ENCODE peak calls at places on chromosomes 16 and 17, in nine cellular contexts. One of them, this sample, is unnamed.

GRCh38 chr17:72622661-72623433 is 469.6 kb downstream of the SLC39A11 start:
- DNase-seq in dermis microvascular lymphatic vessel endothelial cell: no peak
- DNase-seq in HFFc6: no peak
- DNase-seq in foreskin fibroblast: no peak
- DNase-seq in cardiac fibroblast: no peak
- DNase-seq in tibial nerve: no peak
- DNase-seq in NCI-H1930: no peak
- DNase-seq in lower lobe of right lung: no peak
- DNase-seq in HTR-8/SVneo: no peak
- DNase-seq in this sample: no peak

GRCh38 chr17:64658931-64659330 is 3.2 kb downstream of the SMURF2 start:
- DNase-seq in HFFc6: peak; percentile 69
- DNase-seq in NCI-H1930: no peak
- DNase-seq in tibial nerve: no peak
- DNase-seq in dermis microvascular lymphatic vessel endothelial cell: no peak
- DNase-seq in foreskin fibroblast: peak; percentile 72
- DNase-seq in cardiac fibroblast: peak; percentile 64
- DNase-seq in lower lobe of right lung: no peak
- DNase-seq in HTR-8/SVneo: no peak
- DNase-seq in this sample: peak; percentile 79

GRCh38 chr17:4635823-4636375 is 5.6 kb downstream of the ALOX15 start:
- DNase-seq in foreskin fibroblast: no peak
- DNase-seq in dermis microvascular lymphatic vessel endothelial cell: no peak
- DNase-seq in lower lobe of right lung: no peak
- DNase-seq in cardiac fibroblast: no peak
- DNase-seq in tibial nerve: no peak
- DNase-seq in HTR-8/SVneo: no peak
- DNase-seq in HFFc6: no peak
- DNase-seq in NCI-H1930: no peak
- DNase-seq in this sample: no peak

GRCh38 chr17:33520404-33521032 is 227.4 kb upstream of the ASIC2 start:
- DNase-seq in tibial nerve: peak; percentile 23
- DNase-seq in HFFc6: no peak
- DNase-seq in dermis microvascular lymphatic vessel endothelial cell: no peak
- DNase-seq in NCI-H1930: no peak
- DNase-seq in lower lobe of right lung: peak; percentile 51
- DNase-seq in foreskin fibroblast: no peak
- DNase-seq in cardiac fibroblast: peak; percentile 15
- DNase-seq in HTR-8/SVneo: peak; percentile 31
- DNase-seq in this sample: peak; percentile 6

GRCh38 chr16:89615596-89616090 is 2.2 kb downstream of the DPEP1 start:
- DNase-seq in HFFc6: no peak
- DNase-seq in dermis microvascular lymphatic vessel endothelial cell: no peak
- DNase-seq in cardiac fibroblast: peak; percentile 26
- DNase-seq in HTR-8/SVneo: no peak
- DNase-seq in foreskin fibroblast: peak; percentile 41
- DNase-seq in lower lobe of right lung: no peak
- DNase-seq in tibial nerve: no peak
- DNase-seq in NCI-H1930: no peak
- DNase-seq in this sample: no peak

GRCh38 chr16:2587891-2588565 is 50.2 kb downstream of the PDPK1 start:
- DNase-seq in foreskin fibroblast: no peak
- DNase-seq in cardiac fibroblast: no peak
- DNase-seq in HFFc6: no peak
- DNase-seq in NCI-H1930: no peak
- DNase-seq in HTR-8/SVneo: no peak
- DNase-seq in dermis microvascular lymphatic vessel endothelial cell: no peak
- DNase-seq in lower lobe of right lung: peak; percentile 25
- DNase-seq in tibial nerve: no peak
- DNase-seq in this sample: no peak

GRCh38 chr17:43759836-43760235 is 1.2 kb upstream of the SOST start:
- DNase-seq in NCI-H1930: no peak
- DNase-seq in HTR-8/SVneo: no peak
- DNase-seq in tibial nerve: no peak
- DNase-seq in lower lobe of right lung: no peak
- DNase-seq in HFFc6: no peak
- DNase-seq in foreskin fibroblast: no peak
- DNase-seq in cardiac fibroblast: no peak
- DNase-seq in dermis microvascular lymphatic vessel endothelial cell: no peak
- DNase-seq in this sample: no peak

GRCh38 chr16:70430667-70431536 is 8.0 kb downstream of the ST3GAL2 start:
- DNase-seq in dermis microvascular lymphatic vessel endothelial cell: peak; percentile 69
- DNase-seq in NCI-H1930: no peak
- DNase-seq in lower lobe of right lung: peak; percentile 63
- DNase-seq in HFFc6: no peak
- DNase-seq in HTR-8/SVneo: no peak
- DNase-seq in tibial nerve: no peak
- DNase-seq in foreskin fibroblast: no peak
- DNase-seq in cardiac fibroblast: no peak
- DNase-seq in this sample: no peak

GRCh38 chr17:67055811-67056745 is 11.7 kb downstream of the CACNG1 start:
- DNase-seq in foreskin fibroblast: no peak
- DNase-seq in NCI-H1930: no peak
- DNase-seq in dermis microvascular lymphatic vessel endothelial cell: no peak
- DNase-seq in lower lobe of right lung: no peak
- DNase-seq in cardiac fibroblast: no peak
- DNase-seq in tibial nerve: no peak
- DNase-seq in HTR-8/SVneo: no peak
- DNase-seq in HFFc6: no peak
- DNase-seq in this sample: no peak

GRCh38 chr17:13864551-13864950 is 204.8 kb upstream of the COX10 start:
- DNase-seq in HFFc6: peak; percentile 79
- DNase-seq in tibial nerve: no peak
- DNase-seq in lower lobe of right lung: no peak
- DNase-seq in foreskin fibroblast: peak; percentile 78
- DNase-seq in cardiac fibroblast: peak; percentile 54
- DNase-seq in NCI-H1930: no peak
- DNase-seq in dermis microvascular lymphatic vessel endothelial cell: no peak
- DNase-seq in HTR-8/SVneo: no peak
- DNase-seq in this sample: peak; percentile 64

GRCh38 chr16:74862743-74863244 is 88.2 kb upstream of the FA2H start:
- DNase-seq in lower lobe of right lung: no peak
- DNase-seq in tibial nerve: peak; percentile 9
- DNase-seq in HFFc6: peak; percentile 33
- DNase-seq in dermis microvascular lymphatic vessel endothelial cell: peak; percentile 26
- DNase-seq in foreskin fibroblast: peak; percentile 72
- DNase-seq in NCI-H1930: no peak
- DNase-seq in cardiac fibroblast: peak; percentile 58
- DNase-seq in HTR-8/SVneo: peak; percentile 79
- DNase-seq in this sample: peak; percentile 42

GRCh38 chr16:68319185-68319908 is 8.5 kb downstream of the PRMT7 start:
- DNase-seq in lower lobe of right lung: no peak
- DNase-seq in NCI-H1930: no peak
- DNase-seq in HFFc6: no peak
- DNase-seq in foreskin fibroblast: no peak
- DNase-seq in tibial nerve: no peak
- DNase-seq in HTR-8/SVneo: no peak
- DNase-seq in dermis microvascular lymphatic vessel endothelial cell: no peak
- DNase-seq in cardiac fibroblast: no peak
- DNase-seq in this sample: no peak

GRCh38 chr17:74402070-74402469 is 29.8 kb upstream of the GPRC5C start:
- DNase-seq in HTR-8/SVneo: no peak
- DNase-seq in cardiac fibroblast: no peak
- DNase-seq in tibial nerve: no peak
- DNase-seq in lower lobe of right lung: no peak
- DNase-seq in NCI-H1930: no peak
- DNase-seq in dermis microvascular lymphatic vessel endothelial cell: no peak
- DNase-seq in HFFc6: no peak
- DNase-seq in foreskin fibroblast: no peak
- DNase-seq in this sample: no peak

GRCh38 chr17:19978803-19979202 is 1.2 kb upstream of the AKAP10 start:
- DNase-seq in tibial nerve: no peak
- DNase-seq in HFFc6: no peak
- DNase-seq in NCI-H1930: no peak
- DNase-seq in cardiac fibroblast: no peak
- DNase-seq in lower lobe of right lung: no peak
- DNase-seq in HTR-8/SVneo: no peak
- DNase-seq in foreskin fibroblast: no peak
- DNase-seq in dermis microvascular lymphatic vessel endothelial cell: no peak
- DNase-seq in this sample: no peak

GRCh38 chr16:70267516-70267915 is 15.8 kb upstream of the EXOSC6 start:
- DNase-seq in cardiac fibroblast: peak; percentile 67
- DNase-seq in HTR-8/SVneo: peak; percentile 67
- DNase-seq in dermis microvascular lymphatic vessel endothelial cell: peak; percentile 42
- DNase-seq in tibial nerve: no peak
- DNase-seq in foreskin fibroblast: peak; percentile 68
- DNase-seq in NCI-H1930: no peak
- DNase-seq in lower lobe of right lung: no peak
- DNase-seq in HFFc6: peak; percentile 43
- DNase-seq in this sample: peak; percentile 53

GRCh38 chr16:67260426-67261063 is 11.8 kb downstream of the SLC9A5 start:
- DNase-seq in dermis microvascular lymphatic vessel endothelial cell: no peak
- DNase-seq in lower lobe of right lung: peak; percentile 30
- DNase-seq in foreskin fibroblast: peak; percentile 87
- DNase-seq in HFFc6: peak; percentile 55
- DNase-seq in HTR-8/SVneo: peak; percentile 67
- DNase-seq in NCI-H1930: no peak
- DNase-seq in tibial nerve: no peak
- DNase-seq in cardiac fibroblast: peak; percentile 77
- DNase-seq in this sample: peak; percentile 54

GRCh38 chr17:7914771-7915610 is 1.1 kb downstream of the RNF227 start:
- DNase-seq in tibial nerve: peak; percentile 52
- DNase-seq in dermis microvascular lymphatic vessel endothelial cell: no peak
- DNase-seq in HTR-8/SVneo: no peak
- DNase-seq in foreskin fibroblast: peak; percentile 63
- DNase-seq in cardiac fibroblast: peak; percentile 53
- DNase-seq in lower lobe of right lung: no peak
- DNase-seq in NCI-H1930: no peak
- DNase-seq in HFFc6: peak; percentile 27
- DNase-seq in this sample: no peak

GRCh38 chr17:77385750-77386501 is 245.2 kb downstream of the SEC14L1 start:
- DNase-seq in HFFc6: no peak
- DNase-seq in HTR-8/SVneo: no peak
- DNase-seq in dermis microvascular lymphatic vessel endothelial cell: no peak
- DNase-seq in foreskin fibroblast: peak; percentile 80
- DNase-seq in tibial nerve: no peak
- DNase-seq in cardiac fibroblast: peak; percentile 91
- DNase-seq in NCI-H1930: no peak
- DNase-seq in lower lobe of right lung: peak; percentile 73
- DNase-seq in this sample: peak; percentile 38

GRCh38 chr16:65956100-65956499 is 410.4 kb upstream of the CDH5 start:
- DNase-seq in cardiac fibroblast: no peak
- DNase-seq in NCI-H1930: no peak
- DNase-seq in foreskin fibroblast: no peak
- DNase-seq in HFFc6: no peak
- DNase-seq in lower lobe of right lung: no peak
- DNase-seq in dermis microvascular lymphatic vessel endothelial cell: no peak
- DNase-seq in HTR-8/SVneo: no peak
- DNase-seq in tibial nerve: no peak
- DNase-seq in this sample: no peak

GRCh38 chr17:2042355-2042929 is 620 bp downstream of the OVCA2 start:
- DNase-seq in cardiac fibroblast: peak; percentile 64
- DNase-seq in dermis microvascular lymphatic vessel endothelial cell: no peak
- DNase-seq in foreskin fibroblast: peak; percentile 62
- DNase-seq in NCI-H1930: peak; percentile 31
- DNase-seq in lower lobe of right lung: no peak
- DNase-seq in HTR-8/SVneo: no peak
- DNase-seq in HFFc6: no peak
- DNase-seq in tibial nerve: no peak
- DNase-seq in this sample: no peak

GRCh38 chr17:80460286-80460881 is 16.0 kb downstream of the NPTX1 start:
- DNase-seq in HFFc6: no peak
- DNase-seq in NCI-H1930: no peak
- DNase-seq in tibial nerve: no peak
- DNase-seq in cardiac fibroblast: peak; percentile 15
- DNase-seq in foreskin fibroblast: no peak
- DNase-seq in lower lobe of right lung: no peak
- DNase-seq in dermis microvascular lymphatic vessel endothelial cell: no peak
- DNase-seq in HTR-8/SVneo: no peak
- DNase-seq in this sample: no peak

GRCh38 chr17:61150686-61151299 is 248.8 kb upstream of the TBX2 start:
- DNase-seq in tibial nerve: no peak
- DNase-seq in HTR-8/SVneo: no peak
- DNase-seq in foreskin fibroblast: no peak
- DNase-seq in NCI-H1930: no peak
- DNase-seq in cardiac fibroblast: no peak
- DNase-seq in lower lobe of right lung: no peak
- DNase-seq in dermis microvascular lymphatic vessel endothelial cell: no peak
- DNase-seq in HFFc6: no peak
- DNase-seq in this sample: no peak